ENCODE peak calls at places on chromosomes 4 and X, in six cellular contexts. U is astrocyte of the cerebellum, Y is right lobe of liver, E is PC-9, N is coronary artery, I is GM23338. D is an unnamed sample.

GRCh38 chrX:96770315-96770714 is 85.7 kb downstream of the DIAPH2 start:
- DNase-seq in U (peak), Y (no peak), E (no peak), N (no peak), I (peak), D (no peak)

GRCh38 chr4:19494958-19495357 is 756.7 kb upstream of the SLIT2 start:
- DNase-seq in U (no peak), Y (no peak), E (no peak), N (no peak), I (no peak), D (no peak)

GRCh38 chrX:134162032-134162431 is 75.0 kb upstream of the CCDC160 start:
- DNase-seq in U (no peak), Y (no peak), E (no peak), N (no peak), I (no peak), D (no peak)

GRCh38 chr4:24853142-24853541 is 57.8 kb downstream of the SOD3 start:
- DNase-seq in U (peak), Y (no peak), E (no peak), N (no peak), I (no peak), D (no peak)

GRCh38 chrX:134803551-134804183 is 145.4 kb upstream of the PLAC1 start:
- DNase-seq in U (no peak), Y (no peak), E (no peak), N (no peak), I (peak), D (no peak)

GRCh38 chr4:147157860-147158701 is 212.4 kb upstream of the TTC29 start:
- DNase-seq in U (peak), Y (no peak), E (peak), N (no peak), I (peak), D (peak)

GRCh38 chr4:48071171-48071570 is 54.6 kb downstream of the NIPAL1 start:
- DNase-seq in U (no peak), Y (no peak), E (no peak), N (no peak), I (no peak), D (no peak)

GRCh38 chrX:152850465-152850864 is 19.6 kb downstream of the NSDHL start:
- DNase-seq in U (no peak), Y (no peak), E (no peak), N (no peak), I (no peak), D (no peak)

GRCh38 chrX:110915120-110915519 is 119.5 kb upstream of the CHRDL1 start:
- DNase-seq in U (peak), Y (no peak), E (no peak), N (no peak), I (no peak), D (no peak)

GRCh38 chr4:168537086-168537485 is 40.2 kb downstream of the PALLD start:
- DNase-seq in U (no peak), Y (no peak), E (no peak), N (no peak), I (no peak), D (no peak)

GRCh38 chr4:100086766-100087431 is 103.4 kb downstream of the DDIT4L start:
- DNase-seq in U (no peak), Y (no peak), E (no peak), N (no peak), I (peak), D (no peak)

GRCh38 chr4:10082459-10083272 is 33.9 kb downstream of the WDR1 start:
- DNase-seq in U (no peak), Y (peak), E (no peak), N (peak), I (no peak), D (peak)

GRCh38 chr4:73507541-73507940 is 26.0 kb downstream of the AFM start:
- DNase-seq in U (no peak), Y (no peak), E (no peak), N (no peak), I (no peak), D (no peak)

GRCh38 chrX:134661295-134661694 is 3.0 kb upstream of the PLAC1 start:
- DNase-seq in U (no peak), Y (no peak), E (no peak), N (no peak), I (no peak), D (peak)

GRCh38 chr4:73053076-73053475 is 16.4 kb downstream of the COX18 start:
- DNase-seq in U (no peak), Y (no peak), E (no peak), N (no peak), I (no peak), D (no peak)

GRCh38 chr4:13347517-13348125 is 136.5 kb downstream of the RAB28 start:
- DNase-seq in U (no peak), Y (no peak), E (no peak), N (no peak), I (no peak), D (no peak)

GRCh38 chrX:100447563-100448397 is 37.7 kb upstream of the PCDH19 start:
- DNase-seq in U (peak), Y (no peak), E (peak), N (no peak), I (peak), D (peak)

GRCh38 chr4:66187175-66187720 is 517.0 kb upstream of the EPHA5 start:
- DNase-seq in U (no peak), Y (no peak), E (no peak), N (no peak), I (no peak), D (no peak)

GRCh38 chr4:133146574-133147198 is 2.4 kb upstream of the PCDH10 start:
- DNase-seq in U (no peak), Y (no peak), E (peak), N (peak), I (peak), D (peak)

GRCh38 chr4:168877779-168878491 is 132.1 kb downstream of the CBR4 start:
- DNase-seq in U (no peak), Y (peak), E (peak), N (no peak), I (peak), D (peak)

GRCh38 chrX:34849371-34849770 is 93.2 kb upstream of the FAM47B start:
- DNase-seq in U (no peak), Y (no peak), E (no peak), N (no peak), I (no peak), D (no peak)

GRCh38 chrX:131827935-131828334 is 195.2 kb upstream of the STK26 start:
- DNase-seq in U (no peak), Y (no peak), E (peak), N (no peak), I (peak), D (no peak)

GRCh38 chr4:147547314-147548056 is 66.6 kb downstream of the EDNRA start:
- DNase-seq in U (peak), Y (no peak), E (no peak), N (no peak), I (no peak), D (no peak)

GRCh38 chr4:140090215-140090731 is 63.7 kb downstream of the MAML3 start:
- DNase-seq in U (peak), Y (no peak), E (peak), N (no peak), I (no peak), D (no peak)

GRCh38 chr4:123104275-123104674 is 181.9 kb upstream of the NUDT6 start:
- DNase-seq in U (no peak), Y (no peak), E (no peak), N (no peak), I (no peak), D (no peak)

GRCh38 chrX:80229626-80230025 is 190.6 kb upstream of the TENT5D start:
- DNase-seq in U (no peak), Y (no peak), E (no peak), N (no peak), I (no peak), D (no peak)

GRCh38 chr4:47817275-47817674 is 20.6 kb downstream of the CORIN start:
- DNase-seq in U (no peak), Y (peak), E (no peak), N (no peak), I (no peak), D (no peak)

GRCh38 chr4:79213702-79214101 is 112.2 kb downstream of the NAA11 start:
- DNase-seq in U (no peak), Y (no peak), E (no peak), N (no peak), I (no peak), D (no peak)

GRCh38 chr4:67332627-67333026 is 212.7 kb downstream of the CENPC start:
- DNase-seq in U (no peak), Y (no peak), E (no peak), N (no peak), I (peak), D (no peak)

GRCh38 chrX:30657542-30658238 is 4.5 kb downstream of the GK start:
- DNase-seq in U (no peak), Y (no peak), E (no peak), N (no peak), I (no peak), D (no peak)

GRCh38 chrX:21661316-21661715 is 3.2 kb upstream of the KLHL34 start:
- DNase-seq in U (no peak), Y (no peak), E (peak), N (no peak), I (no peak), D (no peak)

GRCh38 chr4:55173580-55173979 is 48.2 kb upstream of the KDR start:
- DNase-seq in U (no peak), Y (no peak), E (no peak), N (no peak), I (no peak), D (no peak)

GRCh38 chr4:98618670-98619069 is 39.7 kb downstream of the TSPAN5 start:
- DNase-seq in U (no peak), Y (no peak), E (no peak), N (no peak), I (no peak), D (no peak)

GRCh38 chrX:72125331-72126047 is 6.2 kb downstream of the RTL5 start:
- DNase-seq in U (no peak), Y (no peak), E (no peak), N (peak), I (no peak), D (peak)

GRCh38 chrX:150934453-150934852 is 36.0 kb upstream of the CD99L2 start:
- DNase-seq in U (peak), Y (no peak), E (no peak), N (no peak), I (peak), D (peak)

GRCh38 chr4:159455675-159456235 is 352.9 kb downstream of the RAPGEF2 start:
- DNase-seq in U (no peak), Y (no peak), E (peak), N (no peak), I (peak), D (peak)

GRCh38 chr4:69321153-69321729 is 41.0 kb downstream of the UGT2B28 start:
- DNase-seq in U (no peak), Y (peak), E (no peak), N (no peak), I (no peak), D (peak)

GRCh38 chrX:10072786-10073568 is 83.8 kb upstream of the CLCN4 start:
- DNase-seq in U (no peak), Y (no peak), E (no peak), N (no peak), I (no peak), D (no peak)

GRCh38 chrX:31213941-31214340 is 142.1 kb upstream of the FTHL17 start:
- DNase-seq in U (no peak), Y (no peak), E (no peak), N (no peak), I (peak), D (no peak)

DNA sequence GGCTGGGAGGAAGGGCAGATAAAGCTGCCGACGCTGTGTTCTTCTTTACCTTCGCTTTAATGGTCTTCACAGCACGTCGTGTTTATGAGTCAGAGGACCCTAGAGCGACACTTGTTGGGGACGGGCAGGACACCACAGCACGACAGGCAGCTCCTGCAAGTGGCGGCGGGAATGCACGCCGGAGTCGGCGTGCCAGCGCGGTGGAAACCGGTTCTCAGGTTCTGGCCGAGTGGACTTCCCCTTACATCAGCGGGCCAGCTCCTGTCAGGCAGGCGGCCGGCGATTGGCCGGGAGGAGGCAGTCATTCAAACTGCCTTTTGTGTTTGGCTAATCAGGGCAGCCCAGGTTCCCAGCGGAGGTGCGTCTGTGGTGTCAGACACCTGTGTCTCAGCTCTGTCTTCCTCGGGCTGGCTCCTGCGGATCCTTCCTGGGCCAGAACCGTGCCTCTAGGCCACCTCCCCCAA is 150.9 kb downstream of the SHROOM3 start:
- DNase-seq in U (no peak), Y (peak), E (peak), N (peak), I (peak), D (peak)
- H3K4me3 ChIP-seq in U (peak), Y (peak), E (peak), N (peak), I (peak), D (peak)

GRCh38 chrX:37956223-37956622 is 50.1 kb upstream of the SYTL5 start:
- DNase-seq in U (no peak), Y (no peak), E (no peak), N (no peak), I (no peak), D (no peak)

GRCh38 chrX:37955273-37955672 is 51.1 kb upstream of the SYTL5 start:
- DNase-seq in U (no peak), Y (no peak), E (no peak), N (no peak), I (no peak), D (no peak)

GRCh38 chrX:37961118-37961517 is 45.2 kb upstream of the SYTL5 start:
- DNase-seq in U (no peak), Y (no peak), E (no peak), N (no peak), I (no peak), D (no peak)

GRCh38 chrX:37958493-37959211 is 47.7 kb upstream of the SYTL5 start:
- DNase-seq in U (peak), Y (no peak), E (no peak), N (no peak), I (no peak), D (peak)

DNA sequence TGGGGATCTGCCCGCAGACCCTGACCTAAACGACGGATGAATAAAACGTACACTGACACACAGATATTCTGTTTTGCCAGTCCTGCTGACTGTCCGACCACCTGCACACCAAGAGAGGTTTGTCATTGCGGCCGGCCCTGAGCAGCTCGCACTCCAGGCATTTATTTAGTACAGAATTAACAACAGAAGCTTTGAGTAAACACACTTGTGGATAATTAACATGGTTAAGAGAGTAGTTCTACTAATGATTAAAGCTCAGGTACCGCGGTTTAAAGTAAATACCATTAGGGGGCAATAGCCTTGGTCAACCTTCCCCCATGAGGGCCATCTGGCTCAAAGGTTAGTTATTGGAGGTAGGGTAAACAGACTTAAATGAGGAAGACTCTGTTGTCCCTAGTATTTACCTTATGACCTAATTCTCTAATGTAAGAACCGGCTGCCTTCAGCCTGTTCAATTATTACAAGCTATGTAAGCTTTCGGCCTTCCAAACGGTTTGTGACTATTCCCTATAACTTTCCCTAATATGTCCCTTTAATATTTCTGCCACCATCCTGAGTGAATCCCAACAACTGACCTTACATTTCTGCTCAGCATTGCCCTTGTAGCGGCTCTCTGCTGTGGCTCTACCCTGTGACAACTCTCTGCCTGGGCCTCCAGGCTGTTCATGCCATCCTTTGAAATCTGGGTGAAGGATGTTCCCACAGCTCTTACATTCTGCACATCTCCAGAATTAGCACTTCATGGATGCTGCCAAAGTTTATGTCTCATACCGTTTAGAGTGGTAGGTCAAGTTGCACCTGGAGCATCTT is 46.9 kb upstream of the SYTL5 start:
- DNase-seq in U (no peak), Y (peak), E (no peak), N (no peak), I (peak), D (no peak)
- TF ChIP-seq CTCF in U (no peak), Y (no peak), E (no peak), N (no peak), I (no peak), D (no peak)

DNA sequence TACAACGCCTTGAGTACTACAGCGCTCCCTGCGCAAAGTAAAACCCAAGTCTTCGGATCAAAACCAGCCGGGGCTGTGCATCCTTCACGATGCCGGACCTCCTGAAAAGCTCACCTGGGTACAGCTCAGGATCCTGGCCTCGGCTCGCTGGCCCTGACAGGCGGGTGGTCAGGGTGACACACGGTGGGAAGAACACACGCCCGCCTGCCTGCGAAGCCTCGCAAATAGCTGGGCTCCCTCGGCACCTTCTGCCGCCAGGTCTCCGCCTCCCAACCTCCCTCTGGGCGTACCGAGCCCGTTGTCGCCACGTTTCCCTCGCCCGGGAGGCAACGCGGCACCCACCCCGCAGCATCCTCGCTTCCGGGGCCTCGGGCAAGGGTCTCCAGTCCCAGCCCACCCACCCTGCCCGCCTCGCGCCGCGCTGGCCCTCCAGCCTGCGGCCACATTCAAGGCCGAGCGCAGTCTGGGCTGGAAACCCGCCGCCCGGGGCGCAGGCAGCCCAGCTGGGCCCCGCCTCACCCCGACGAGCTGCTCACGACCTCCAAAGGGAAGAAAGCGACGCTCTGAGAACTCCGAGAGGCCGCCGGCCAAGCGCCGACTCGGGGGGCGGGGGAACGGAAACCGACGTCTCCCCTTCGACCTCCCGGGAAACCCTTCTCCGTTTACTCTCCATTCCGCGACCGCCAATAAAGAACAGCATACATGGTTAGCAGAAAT is 542 bp downstream of the PPM1K start:
- DNase-seq in U (peak), Y (peak), E (peak), N (peak), I (peak), D (peak)
- H3K4me3 ChIP-seq in U (peak), Y (peak), E (peak), N (peak), I (peak), D (peak)

GRCh38 chr4:8866421-8866820 is 5.2 kb downstream of the HMX1 start:
- DNase-seq in U (no peak), Y (no peak), E (no peak), N (no peak), I (peak), D (no peak)
- TF ChIP-seq CTCF in U (no peak), Y (no peak), E (no peak), N (no peak), I (no peak), D (no peak)

DNA sequence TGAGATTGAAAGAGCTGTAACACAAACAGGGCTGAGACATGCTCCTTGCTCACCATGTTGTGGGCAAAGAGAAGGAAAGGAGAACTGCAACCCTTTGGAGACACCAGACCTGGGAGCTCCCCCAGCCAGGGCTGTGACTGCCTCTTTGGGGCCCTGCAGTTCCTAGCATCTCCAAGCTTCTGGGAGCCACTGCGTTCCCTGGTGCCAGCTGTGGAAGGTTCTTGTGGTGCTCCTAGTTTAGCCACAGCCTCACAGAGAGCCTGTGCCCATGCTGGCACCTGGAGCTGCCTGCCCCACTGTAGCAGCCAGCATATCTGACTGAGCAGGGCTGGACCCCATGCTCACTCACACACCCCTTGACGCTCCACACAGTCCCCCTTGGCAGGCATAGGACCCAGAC is 141.7 kb downstream of the PDHA2 start:
- DNase-seq in U (no peak), Y (no peak), E (no peak), N (no peak), I (no peak), D (no peak)
- H3K4me3 ChIP-seq in U (no peak), Y (no peak), E (no peak), N (no peak), I (no peak), D (no peak)

DNA sequence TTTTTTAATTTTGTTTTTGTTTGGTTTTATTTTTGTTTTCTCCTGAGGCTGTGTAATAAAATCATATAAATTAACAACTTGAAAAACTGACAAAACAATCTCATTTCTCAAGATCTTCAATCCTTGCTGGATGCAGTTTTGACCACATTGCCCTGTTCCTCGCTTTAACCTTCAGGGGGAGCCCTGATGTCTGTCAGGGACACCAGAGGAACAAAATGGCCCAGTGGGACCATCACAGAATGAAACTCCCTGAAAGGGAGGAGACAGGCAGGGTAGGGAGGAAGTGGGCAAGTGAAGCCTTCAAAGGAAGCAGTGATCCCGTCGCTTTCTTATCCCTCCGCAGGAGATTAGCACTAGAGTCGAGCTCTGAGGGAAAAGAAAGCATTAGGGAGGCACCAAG is 274.9 kb upstream of the LDB2 start:
- DNase-seq in U (no peak), Y (no peak), E (no peak), N (no peak), I (peak), D (peak)
- TF ChIP-seq CTCF in U (peak), Y (peak), E (no peak), N (no peak), I (peak), D (no peak)

D was measured in thyroid gland.